ENCODE peak calls at places on chromosomes 12 and 14, in eight cellular contexts. C, V, X, H, R, Y, E and L are unnamed samples.

GRCh38 chr12:191541-191940 is 22.4 kb downstream of the SLC6A12 start:
- DNase-seq in E (no peak), H (no peak), Y (no peak), R (no peak), V (no peak), X (no peak), C (no peak), L (no peak)

GRCh38 chr14:68427550-68427890 is 365.3 kb downstream of the ZFP36L1 start:
- DNase-seq in C (no peak), Y (no peak), R (no peak), H (no peak), E (no peak), V (no peak), X (no peak), L (no peak)

GRCh38 chr12:19129486-19130223 is at the start of gene PLEKHA5:
- DNase-seq in V (no peak), C (peak), X (peak), H (peak), R (no peak), E (peak), Y (peak), L (peak)

GRCh38 chr12:12784911-12785814 is at the start of gene APOLD1:
- DNase-seq in H (peak), C (peak), R (no peak), Y (peak), V (peak), X (no peak), E (peak), L (peak)

GRCh38 chr12:91432079-91432478 is 249.5 kb upstream of the DCN start:
- DNase-seq in Y (no peak), C (no peak), V (no peak), X (no peak), R (peak), E (peak), H (no peak), L (peak)

GRCh38 chr12:6434205-6435180 is 10.3 kb upstream of the CD27 start:
- DNase-seq in C (no peak), R (peak), E (no peak), Y (peak), X (peak), V (no peak), H (no peak), L (no peak)

GRCh38 chr12:127742231-127742630 is 524.7 kb upstream of the TMEM132C start:
- DNase-seq in X (no peak), H (no peak), R (no peak), E (no peak), C (no peak), Y (no peak), V (no peak), L (no peak)

GRCh38 chr12:89862511-89863331 is 154.1 kb upstream of the ATP2B1 start:
- DNase-seq in H (peak), R (peak), V (peak), C (peak), Y (peak), X (peak), E (peak), L (peak)

GRCh38 chr14:26370118-26370517 is 227.7 kb downstream of the NOVA1 start:
- DNase-seq in X (no peak), Y (no peak), H (no peak), R (no peak), V (no peak), C (no peak), E (no peak), L (peak)

GRCh38 chr14:51453869-51454268 is 197.8 kb upstream of the FRMD6 start:
- DNase-seq in E (no peak), V (no peak), H (no peak), R (no peak), Y (no peak), X (no peak), C (no peak), L (no peak)

GRCh38 chr12:50614167-50614762 is 109.5 kb downstream of the DIP2B start:
- DNase-seq in Y (no peak), V (no peak), R (no peak), E (no peak), H (no peak), C (no peak), X (no peak), L (peak)

GRCh38 chr12:120759591-120760348 is 34.1 kb downstream of the ACADS start:
- DNase-seq in H (no peak), Y (no peak), X (no peak), V (peak), E (no peak), R (no peak), C (no peak), L (no peak)

GRCh38 chr12:30700216-30700900 is 4.7 kb upstream of the IPO8 start:
- DNase-seq in E (no peak), Y (no peak), H (no peak), R (no peak), X (no peak), C (no peak), V (no peak), L (peak)

GRCh38 chr12:39401459-39401858 is 41.5 kb downstream of the KIF21A start:
- DNase-seq in R (no peak), E (no peak), C (no peak), V (no peak), X (no peak), Y (no peak), H (peak), L (no peak)

GRCh38 chr12:3629082-3629830 is 123.7 kb downstream of the CRACR2A start:
- DNase-seq in Y (no peak), V (no peak), H (no peak), C (no peak), X (no peak), E (no peak), R (no peak), L (no peak)

GRCh38 chr12:26227376-26227775 is 32.0 kb downstream of the SSPN start:
- DNase-seq in H (no peak), X (no peak), V (no peak), C (no peak), R (no peak), Y (no peak), E (no peak), L (no peak)

DNA sequence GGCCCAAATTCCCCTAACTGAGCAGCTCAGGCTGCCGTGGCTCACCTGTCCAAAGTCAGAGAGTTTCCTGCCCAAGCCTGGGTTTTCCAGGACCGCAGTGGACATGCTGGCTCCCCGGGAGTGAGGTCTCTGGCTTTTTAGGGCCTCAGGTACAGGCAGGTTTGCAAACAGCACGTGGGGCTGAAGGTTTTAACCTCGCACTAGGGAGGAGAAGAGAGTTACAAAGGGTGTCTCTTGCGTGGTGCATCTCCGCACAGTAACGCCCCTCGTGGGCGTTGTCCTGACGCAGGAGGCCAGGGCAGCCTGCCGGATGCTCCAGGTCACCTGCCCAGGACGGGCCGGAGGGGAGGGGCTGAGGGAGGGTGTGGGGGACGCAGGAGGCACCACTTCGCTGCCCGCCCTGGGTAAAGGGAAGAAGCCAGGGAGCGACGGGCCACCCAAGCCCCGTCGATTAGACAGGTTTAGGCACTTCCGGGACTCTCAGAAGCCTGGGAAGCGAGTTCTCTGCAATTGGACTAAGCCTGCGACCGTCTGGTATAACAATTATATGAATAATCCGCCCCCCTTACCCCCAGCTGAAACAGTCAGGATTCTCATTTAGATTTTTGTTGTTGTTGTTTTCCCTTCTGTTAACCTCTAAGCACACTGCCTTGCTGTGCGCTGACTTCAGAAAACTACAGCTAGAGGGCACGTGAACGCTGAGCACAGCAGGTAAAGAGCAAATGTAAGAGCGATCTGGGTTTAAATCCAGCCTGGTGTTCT is at the start of gene PAH:
- DNase-seq in R (peak), C (no peak), X (peak), Y (peak), H (no peak), E (no peak), V (peak), L (no peak)
- H3K4me3 ChIP-seq in R (peak), C (no peak), X (peak), Y (peak), H (peak), E (peak), V (peak), L (no peak)

GRCh38 chr14:54725998-54726397 is 159.1 kb downstream of the SAMD4A start:
- DNase-seq in Y (no peak), V (no peak), E (no peak), X (no peak), C (no peak), R (no peak), H (no peak), L (no peak)

GRCh38 chr14:54727929-54728328 is 161.0 kb downstream of the SAMD4A start:
- DNase-seq in E (no peak), H (no peak), V (no peak), X (no peak), Y (no peak), R (no peak), C (no peak), L (no peak)

GRCh38 chr14:54735424-54735823 is 167.2 kb downstream of the GCH1 start:
- DNase-seq in R (no peak), E (no peak), X (no peak), V (no peak), Y (no peak), H (no peak), C (no peak), L (no peak)

GRCh38 chr14:54728700-54729527 is 162.0 kb downstream of the SAMD4A start:
- DNase-seq in E (no peak), X (no peak), V (no peak), C (no peak), H (no peak), Y (no peak), R (no peak), L (no peak)

DNA sequence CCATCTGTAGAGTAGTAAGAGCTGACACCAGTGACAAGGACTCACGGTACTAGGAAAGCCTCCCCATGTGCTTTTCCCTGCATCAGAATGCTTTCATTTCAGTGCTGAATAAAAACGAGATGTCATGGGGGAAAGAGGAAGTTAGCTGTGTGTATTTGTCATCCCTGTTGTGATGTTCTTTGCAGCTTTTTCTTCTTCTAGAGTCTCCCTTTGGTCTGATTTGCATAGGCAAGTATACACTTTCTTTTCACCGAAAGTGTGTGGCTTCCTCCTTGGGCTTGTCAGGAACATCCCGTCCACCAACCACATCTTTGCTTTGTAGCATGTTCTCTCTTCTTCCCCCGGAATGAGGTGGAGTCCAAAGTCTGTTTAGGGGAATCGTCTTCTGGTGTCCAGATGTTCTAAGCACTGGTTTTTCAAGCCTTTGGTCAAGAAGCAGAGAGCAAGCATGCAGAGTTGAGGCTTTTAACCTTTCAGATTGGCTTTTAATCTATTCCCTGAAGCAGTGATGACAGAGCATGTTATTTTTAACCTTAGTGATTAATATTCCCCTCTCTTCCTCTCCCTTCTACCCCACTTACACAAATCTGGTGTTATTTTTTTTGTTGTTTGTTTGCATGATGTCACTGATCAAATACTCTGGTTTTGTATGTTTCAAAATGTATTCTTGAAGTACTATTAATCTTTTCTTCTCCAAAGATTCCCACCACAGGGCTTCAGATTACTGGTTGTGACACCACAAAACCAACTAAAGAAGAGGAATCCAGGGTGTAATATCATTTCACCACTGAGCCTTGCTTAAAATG is 163.4 kb downstream of the SAMD4A start:
- DNase-seq in H (no peak), X (peak), Y (no peak), C (no peak), R (peak), V (peak), E (peak), L (no peak)
- H3K4me3 ChIP-seq in H (peak), X (peak), Y (peak), C (no peak), R (peak), V (peak), E (no peak), L (no peak)

GRCh38 chr12:106304001-106304421 is 1.5 kb downstream of the TCP11L2 start:
- DNase-seq in V (no peak), R (peak), C (no peak), X (peak), E (no peak), H (no peak), Y (no peak), L (no peak)
- H3K4me3 ChIP-seq in V (peak), R (peak), C (peak), X (peak), E (peak), H (peak), Y (peak), L (no peak)

GRCh38 chr12:65155784-65156183 is 13.6 kb upstream of the LEMD3 start:
- DNase-seq in E (no peak), X (no peak), V (no peak), R (no peak), H (no peak), Y (no peak), C (no peak), L (no peak)

GRCh38 chr12:65152586-65152985 is 16.8 kb upstream of the LEMD3 start:
- DNase-seq in E (no peak), R (no peak), V (no peak), H (no peak), Y (no peak), X (no peak), C (no peak), L (no peak)

GRCh38 chr12:65156366-65156831 is 13.0 kb upstream of the LEMD3 start:
- DNase-seq in E (no peak), H (no peak), V (peak), Y (no peak), X (peak), R (peak), C (no peak), L (peak)

GRCh38 chr12:65152012-65152411 is 17.4 kb upstream of the LEMD3 start:
- DNase-seq in H (no peak), Y (no peak), C (no peak), E (no peak), V (no peak), X (no peak), R (no peak), L (no peak)

DNA sequence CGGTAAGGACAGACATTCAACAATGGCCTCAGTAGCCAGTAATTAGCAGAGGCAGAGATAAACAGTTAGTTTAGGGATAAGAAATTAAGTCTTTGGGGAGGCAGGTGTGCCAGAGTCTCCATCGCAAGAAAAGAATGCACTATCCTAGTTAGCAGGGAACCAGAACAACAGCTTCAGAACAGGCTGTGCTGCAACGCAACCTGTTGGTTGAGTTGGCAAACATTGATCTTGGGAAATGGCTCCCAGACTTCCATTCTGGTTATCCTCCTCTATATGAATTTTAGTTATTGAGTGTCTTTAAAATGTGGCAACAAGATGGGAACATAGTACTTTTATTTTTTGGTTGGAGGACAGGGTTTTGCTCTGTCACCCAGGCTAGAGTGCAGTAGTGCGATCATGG is 12.3 kb upstream of the LEMD3 start:
- DNase-seq in E (no peak), X (no peak), H (no peak), R (no peak), C (no peak), Y (no peak), V (no peak), L (no peak)
- H3K4me3 ChIP-seq in E (no peak), X (peak), H (no peak), R (no peak), C (no peak), Y (no peak), V (no peak), L (no peak)

GRCh38 chr14:89012272-89013097 is 188.0 kb downstream of the TTC8 start:
- DNase-seq in X (no peak), R (no peak), E (no peak), Y (no peak), V (no peak), C (no peak), H (no peak), L (no peak)

GRCh38 chr14:89011727-89012271 is 187.3 kb downstream of the TTC8 start:
- DNase-seq in Y (no peak), E (no peak), V (no peak), C (no peak), X (no peak), R (no peak), H (no peak), L (no peak)

GRCh38 chr14:89013098-89013504 is 188.7 kb downstream of the TTC8 start:
- DNase-seq in X (peak), R (peak), C (no peak), H (no peak), V (peak), Y (no peak), E (no peak), L (peak)

GRCh38 chr14:89013698-89014569 is 189.5 kb downstream of the TTC8 start:
- DNase-seq in X (no peak), H (no peak), R (no peak), V (no peak), C (no peak), E (no peak), Y (no peak), L (no peak)

DNA sequence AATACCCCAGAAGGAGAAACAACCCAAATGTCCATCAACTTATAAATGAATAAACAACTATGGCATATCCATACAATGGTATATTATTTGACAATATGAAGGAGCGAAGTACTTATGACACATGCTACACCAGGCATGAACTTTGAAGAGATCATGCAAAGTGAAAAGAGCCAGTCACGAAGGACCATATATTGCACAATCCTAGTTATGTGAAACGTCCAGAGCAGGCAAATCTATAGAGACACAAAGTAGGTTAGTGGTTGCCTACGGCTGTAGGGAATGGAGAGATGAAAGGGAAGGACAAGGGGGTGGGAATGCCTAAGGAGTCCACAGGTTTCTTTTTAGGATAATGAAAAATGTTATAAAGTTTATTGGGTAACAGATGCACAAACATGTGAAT is 186.9 kb downstream of the TTC8 start:
- DNase-seq in H (no peak), C (no peak), X (no peak), R (no peak), E (no peak), Y (no peak), V (no peak), L (no peak)
- H3K4me3 ChIP-seq in H (no peak), C (no peak), X (no peak), R (no peak), E (no peak), Y (no peak), V (no peak), L (no peak)

GRCh38 chr12:53959314-53959713 is 4.6 kb downstream of the HOXC12 start:
- DNase-seq in E (no peak), V (no peak), R (no peak), X (no peak), C (no peak), Y (no peak), H (no peak), L (no peak)
- H3K4me3 ChIP-seq in E (no peak), V (no peak), R (no peak), X (no peak), C (no peak), Y (no peak), H (no peak), L (no peak)

GRCh38 chr12:10363665-10363921 is 26.2 kb downstream of the KLRK1 start:
- DNase-seq in H (no peak), X (no peak), Y (no peak), V (no peak), R (no peak), E (no peak), C (no peak), L (no peak)
- H3K4me3 ChIP-seq in H (peak), X (no peak), Y (peak), V (peak), R (no peak), E (peak), C (no peak), L (peak)

GRCh38 chr14:58865520-58866281 is 227.9 kb downstream of the DACT1 start:
- DNase-seq in E (no peak), X (no peak), Y (no peak), C (no peak), R (no peak), V (no peak), H (no peak), L (no peak)
- H3K4me3 ChIP-seq in E (no peak), X (no peak), Y (no peak), C (no peak), R (no peak), V (no peak), H (no peak), L (no peak)